ENCODE peak calls at places on chromosomes 7 and 10, in five cellular contexts. T is CD4-positive, alpha-beta T cell; M is adrenal gland; R is AG09319; I is upper lobe of right lung. D is an unnamed sample.

GRCh38 chr10:90947025-90947960 is 26.4 kb upstream of the ANKRD1 start:
- DNase-seq in T (no peak), M (no peak), R (no peak), I (no peak), D (no peak)

GRCh38 chr7:128422037-128422436 is 12.3 kb upstream of the IMPDH1 start:
- DNase-seq in T (no peak), M (no peak), R (no peak), I (no peak), D (no peak)

GRCh38 chr10:51886438-51887068 is 187.2 kb upstream of the CSTF2T start:
- DNase-seq in T (no peak), M (no peak), R (peak), I (no peak), D (no peak)

GRCh38 chr7:143284591-143285453 is at the start of gene TMEM139:
- DNase-seq in T (no peak), M (no peak), R (no peak), I (peak), D (no peak)

GRCh38 chr7:43756368-43757072 is 2.0 kb upstream of the BLVRA start:
- DNase-seq in T (no peak), M (no peak), R (peak), I (no peak), D (no peak)

GRCh38 chr10:27744478-27745379 is 890 bp downstream of the MKX start:
- DNase-seq in T (no peak), M (peak), R (peak), I (peak), D (no peak)

GRCh38 chr7:155985518-155986427 is 173.5 kb upstream of the SHH start:
- DNase-seq in T (no peak), M (no peak), R (no peak), I (peak), D (peak)

GRCh38 chr7:80641548-80641947 is 3.1 kb downstream of the CD36 start:
- DNase-seq in T (no peak), M (no peak), R (no peak), I (no peak), D (no peak)

GRCh38 chr10:32205666-32206065 is 141.3 kb downstream of the EPC1 start:
- DNase-seq in T (no peak), M (no peak), R (no peak), I (no peak), D (no peak)

GRCh38 chr10:1074748-1075358 is 18.7 kb downstream of the WDR37 start:
- DNase-seq in T (no peak), M (no peak), R (no peak), I (peak), D (no peak)

GRCh38 chr10:45302573-45302972 is 12.8 kb downstream of the OR13A1 start:
- DNase-seq in T (no peak), M (no peak), R (no peak), I (no peak), D (no peak)

GRCh38 chr10:76356557-76356956 is 925.1 kb downstream of the LRMDA start:
- DNase-seq in T (no peak), M (no peak), R (no peak), I (no peak), D (no peak)

GRCh38 chr7:97346349-97346748 is 228.9 kb downstream of the SDHAF3 start:
- DNase-seq in T (no peak), M (no peak), R (no peak), I (no peak), D (no peak)

GRCh38 chr7:154911411-154911810 is 91.5 kb downstream of the PAXIP1 start:
- DNase-seq in T (no peak), M (no peak), R (no peak), I (no peak), D (no peak)

GRCh38 chr10:117653170-117653515 is 110.6 kb downstream of the EMX2 start:
- DNase-seq in T (no peak), M (no peak), R (peak), I (no peak), D (no peak)

GRCh38 chr10:117126034-117126433 is 12.0 kb downstream of the VAX1 start:
- DNase-seq in T (no peak), M (no peak), R (no peak), I (no peak), D (no peak)

GRCh38 chr7:150716368-150716767 is at the start of gene GIMAP1:
- DNase-seq in T (peak), M (no peak), R (no peak), I (no peak), D (no peak)

GRCh38 chr10:51852297-51852696 is 152.9 kb upstream of the CSTF2T start:
- DNase-seq in T (no peak), M (no peak), R (no peak), I (no peak), D (no peak)

GRCh38 chr7:131241381-131241780 is 86.3 kb upstream of the MKLN1 start:
- DNase-seq in T (no peak), M (no peak), R (no peak), I (no peak), D (no peak)

GRCh38 chr10:96152437-96152836 is 22.3 kb downstream of the ZNF518A start:
- DNase-seq in T (no peak), M (no peak), R (no peak), I (no peak), D (no peak)

GRCh38 chr7:131882321-131882720 is 325.9 kb upstream of the PODXL start:
- DNase-seq in T (no peak), M (no peak), R (no peak), I (no peak), D (no peak)

GRCh38 chr7:40826419-40827216 is 691.8 kb downstream of the SUGCT start:
- DNase-seq in T (no peak), M (no peak), R (no peak), I (no peak), D (no peak)

GRCh38 chr10:33201971-33202370 is 132.5 kb downstream of the NRP1 start:
- DNase-seq in T (no peak), M (no peak), R (no peak), I (no peak), D (no peak)

GRCh38 chr7:108420482-108420908 is 35.7 kb downstream of the NRCAM start:
- DNase-seq in T (no peak), M (no peak), R (no peak), I (no peak), D (no peak)

GRCh38 chr10:43846187-43846680 is 197.6 kb upstream of the ZNF32 start:
- DNase-seq in T (peak), M (peak), R (no peak), I (no peak), D (no peak)

GRCh38 chr10:92734288-92734687 is 44.5 kb downstream of the HHEX start:
- DNase-seq in T (no peak), M (no peak), R (no peak), I (no peak), D (no peak)

GRCh38 chr10:92727141-92727540 is 37.4 kb downstream of the HHEX start:
- DNase-seq in T (no peak), M (no peak), R (no peak), I (no peak), D (no peak)

GRCh38 chr10:92732958-92733357 is 43.2 kb downstream of the HHEX start:
- DNase-seq in T (no peak), M (no peak), R (no peak), I (no peak), D (no peak)

GRCh38 chr10:92727550-92727949 is 37.8 kb downstream of the HHEX start:
- DNase-seq in T (no peak), M (no peak), R (no peak), I (no peak), D (no peak)

GRCh38 chr10:92729886-92730285 is 40.1 kb downstream of the HHEX start:
- DNase-seq in T (no peak), M (no peak), R (no peak), I (no peak), D (no peak)
- TF ChIP-seq CTCF in T (no peak), M (no peak), R (no peak), I (no peak), D (no peak)

GRCh38 chr7:35035511-35035921 is 1.8 kb downstream of the DPY19L1 start:
- DNase-seq in T (peak), M (peak), R (no peak), I (no peak), D (no peak)
- TF ChIP-seq CTCF in T (no peak), M (no peak), R (no peak), I (no peak), D (no peak)

GRCh38 chr10:118669835-118670234 is 74.4 kb upstream of the PRLHR start:
- DNase-seq in T (no peak), M (no peak), R (no peak), I (no peak), D (no peak)

GRCh38 chr10:118667732-118668131 is 72.3 kb upstream of the PRLHR start:
- DNase-seq in T (no peak), M (peak), R (no peak), I (no peak), D (no peak)

GRCh38 chr10:118666350-118666749 is 70.9 kb upstream of the PRLHR start:
- DNase-seq in T (no peak), M (no peak), R (no peak), I (no peak), D (no peak)

GRCh38 chr10:118669020-118669766 is 73.7 kb upstream of the PRLHR start:
- DNase-seq in T (no peak), M (peak), R (peak), I (no peak), D (no peak)

DNA sequence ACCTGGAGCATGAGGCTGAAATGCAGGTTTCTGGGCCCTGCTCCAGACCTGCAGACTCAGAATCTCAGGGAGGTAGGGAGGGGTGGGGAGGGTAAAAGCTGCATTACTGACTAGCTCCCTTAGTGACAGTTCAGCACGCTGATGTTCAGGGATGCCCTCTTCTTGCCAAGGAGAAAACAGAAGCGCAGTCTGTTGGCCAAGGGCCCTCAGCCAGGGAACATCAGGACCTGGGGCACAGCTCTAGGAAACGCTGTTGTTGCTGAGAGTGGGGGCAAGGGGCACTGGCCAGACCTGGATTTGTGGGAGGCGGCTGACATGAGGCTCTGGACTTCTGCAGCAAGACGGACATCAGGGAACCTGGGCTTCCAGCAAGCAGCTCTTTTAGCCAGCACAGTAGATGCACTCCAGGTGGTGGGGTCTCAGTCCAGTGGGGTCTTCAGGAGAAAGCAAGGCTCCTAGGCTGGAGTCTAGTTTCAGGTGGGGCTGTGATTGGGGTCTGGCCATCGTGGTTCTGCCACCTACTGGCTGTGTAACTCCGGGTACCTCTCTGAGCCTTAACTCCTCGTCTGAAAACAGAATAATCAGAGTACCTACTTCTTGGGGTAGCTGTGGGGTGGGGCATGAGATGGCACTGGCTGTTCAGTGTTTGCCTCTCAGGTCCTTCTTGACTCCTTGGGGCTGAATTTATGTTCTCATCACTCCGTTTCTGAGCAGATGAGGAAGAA is 72.9 kb upstream of the PRLHR start:
- DNase-seq in T (no peak), M (peak), R (no peak), I (no peak), D (no peak)
- TF ChIP-seq CTCF in T (no peak), M (no peak), R (no peak), I (no peak), D (no peak)

GRCh38 chr7:135282621-135283295 is 49.1 kb downstream of the STRA8 start:
- DNase-seq in T (peak), M (no peak), R (no peak), I (no peak), D (no peak)
- TF ChIP-seq CTCF in T (no peak), M (no peak), R (no peak), I (no peak), D (no peak)

GRCh38 chr10:17416442-17417211 is 37.8 kb downstream of the ST8SIA6 start:
- DNase-seq in T (no peak), M (no peak), R (no peak), I (no peak), D (no peak)

GRCh38 chr10:17410907-17411306 is 43.5 kb downstream of the ST8SIA6 start:
- DNase-seq in T (no peak), M (no peak), R (no peak), I (no peak), D (no peak)

GRCh38 chr10:17415046-17415643 is 39.2 kb downstream of the ST8SIA6 start:
- DNase-seq in T (no peak), M (no peak), R (no peak), I (no peak), D (no peak)

GRCh38 chr10:17409170-17409733 is 45.1 kb downstream of the ST8SIA6 start:
- DNase-seq in T (no peak), M (no peak), R (no peak), I (no peak), D (no peak)

DNA sequence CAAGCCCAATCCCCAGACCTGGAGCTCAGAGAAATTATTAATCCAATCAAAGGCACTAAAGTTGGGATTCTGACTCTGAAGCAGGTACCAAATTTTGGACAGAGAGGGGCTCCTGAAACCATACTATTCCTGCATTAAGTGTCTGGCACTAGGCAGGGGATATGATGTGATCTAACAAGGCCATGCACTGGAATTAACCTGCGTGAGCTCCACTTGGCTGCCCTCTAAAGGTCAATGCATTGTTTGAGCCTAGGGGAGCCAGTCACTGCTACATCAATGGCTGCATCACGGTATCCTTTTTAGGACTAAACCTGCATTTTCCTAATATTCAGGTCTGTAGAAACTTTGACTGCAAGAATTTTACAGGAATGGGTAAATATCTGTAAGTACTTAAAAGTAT is 42.1 kb downstream of the ST8SIA6 start:
- DNase-seq in T (no peak), M (no peak), R (no peak), I (no peak), D (no peak)
- TF ChIP-seq CTCF in T (no peak), M (no peak), R (no peak), I (no peak), D (no peak)

DNA sequence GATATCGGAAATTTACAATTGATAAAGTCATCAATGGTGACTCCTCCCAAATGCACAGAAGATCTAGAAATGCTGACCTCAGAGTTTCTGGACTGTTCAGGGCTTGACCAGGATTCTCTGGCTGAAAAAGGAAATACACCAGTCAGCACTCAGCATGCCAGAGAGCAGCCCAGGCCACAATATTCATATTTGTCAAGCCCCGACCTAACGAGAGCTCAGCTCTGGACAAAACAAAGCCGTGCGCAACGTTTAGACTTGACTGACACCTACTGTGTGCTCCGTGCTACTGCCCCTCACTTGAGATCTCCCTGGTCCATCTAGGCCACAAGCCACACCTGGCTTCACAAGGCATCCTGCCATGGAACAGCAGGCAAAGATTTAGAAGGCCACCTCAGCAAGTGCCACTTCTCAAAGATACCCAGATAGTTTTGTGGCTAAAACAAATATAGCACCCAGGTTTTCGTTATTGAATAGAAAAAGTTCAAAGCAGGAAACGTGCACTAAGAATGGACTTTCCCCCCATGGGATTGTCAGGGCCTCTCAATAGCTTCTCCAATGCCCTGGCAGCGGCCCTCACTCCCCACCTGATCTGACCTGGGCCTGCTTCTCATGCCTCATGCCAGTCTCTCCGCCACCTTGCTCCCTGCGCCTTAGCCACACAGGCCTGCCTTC is 218.3 kb downstream of the FAM107B start:
- DNase-seq in T (no peak), M (no peak), R (no peak), I (no peak), D (no peak)
- TF ChIP-seq CTCF in T (no peak), M (no peak), R (no peak), I (no peak), D (no peak)

GRCh38 chr10:93115661-93116383 is 42.1 kb downstream of the CYP26A1 start:
- DNase-seq in T (peak), M (peak), R (no peak), I (peak), D (peak)
- TF ChIP-seq CTCF in T (peak), M (no peak), R (peak), I (peak), D (peak)

DNA sequence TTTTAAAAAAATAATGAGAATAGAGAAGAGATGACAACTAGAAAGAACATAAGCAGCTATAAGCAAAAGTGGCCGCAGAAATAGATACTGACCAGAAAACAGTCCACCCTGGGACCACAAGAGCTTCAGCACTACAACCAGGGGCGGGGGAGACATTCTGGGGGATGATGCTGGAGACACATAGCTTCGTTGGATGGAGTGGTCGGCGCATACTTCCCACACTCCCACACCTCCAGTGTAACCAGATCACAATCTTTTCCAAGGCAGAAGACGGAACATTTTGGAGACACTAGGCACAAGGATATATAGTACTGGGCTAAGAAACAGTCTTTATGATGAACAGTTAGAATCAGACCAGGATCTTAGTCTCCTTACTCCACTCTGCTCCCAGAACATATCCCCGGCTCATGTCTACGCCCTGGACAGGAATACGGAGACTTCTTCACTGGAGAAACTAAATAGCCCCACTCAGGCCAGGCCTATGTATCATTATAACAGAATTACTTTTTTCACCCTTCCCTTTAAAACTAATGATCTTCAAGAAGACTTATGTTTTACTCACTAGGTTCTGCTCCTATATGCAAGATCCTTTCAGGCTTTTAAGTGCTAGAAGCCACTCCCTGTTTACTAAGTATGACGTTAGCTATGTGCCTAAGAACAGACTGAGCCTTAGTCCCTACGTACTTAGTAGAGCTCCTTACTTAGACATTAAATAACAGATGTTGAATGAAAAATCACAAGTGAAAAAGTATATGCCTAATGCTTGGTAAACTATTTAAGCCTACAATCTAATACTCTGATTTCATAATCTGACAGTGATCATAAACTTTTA is 169.6 kb downstream of the SRPK2 start:
- DNase-seq in T (no peak), M (no peak), R (no peak), I (no peak), D (no peak)
- TF ChIP-seq CTCF in T (no peak), M (no peak), R (no peak), I (no peak), D (no peak)

DNA sequence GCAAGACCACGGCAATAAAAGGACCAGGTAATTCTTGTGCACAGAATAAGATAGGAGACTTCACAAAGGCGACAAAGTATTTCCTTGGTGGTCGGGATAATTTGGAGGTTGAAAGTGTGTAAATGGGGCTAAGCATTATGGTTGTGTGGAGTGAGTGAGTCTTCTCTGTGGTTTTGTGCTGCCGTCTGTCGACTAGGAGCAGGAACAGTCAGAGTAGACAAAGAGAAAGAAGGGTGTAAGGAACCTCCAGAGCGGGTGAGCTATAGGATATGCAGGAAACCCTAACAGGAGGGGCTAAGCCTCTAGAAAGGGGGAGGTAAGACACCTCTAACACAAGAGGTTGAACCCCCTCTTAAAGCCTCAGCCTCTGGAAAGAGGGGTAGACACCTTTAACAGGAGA is 201.6 kb downstream of the SH2D4B start:
- DNase-seq in T (no peak), M (no peak), R (no peak), I (no peak), D (no peak)
- TF ChIP-seq CTCF in T (no peak), M (no peak), R (no peak), I (no peak), D (no peak)

D was measured in CD14-positive monocyte.